ENCODE peak calls at places on chromosome 4, in four cellular contexts. One of them, this sample, is unnamed.

GRCh38 chr4:100736651-100737450 is 219.0 kb upstream of the EMCN start:
- DNase-seq in HepG2: no peak
- DNase-seq in WTC11: no peak
- DNase-seq in K562: no peak
- DNase-seq in this sample: peak; percentile 26

GRCh38 chr4:60463846-60464502 is 736.2 kb upstream of the ADGRL3 start:
- DNase-seq in HepG2: peak; percentile 1
- DNase-seq in WTC11: no peak
- DNase-seq in K562: peak; percentile 8
- DNase-seq in this sample: no peak

GRCh38 chr4:174763454-174764104 is 65.5 kb downstream of the GLRA3 start:
- DNase-seq in WTC11: no peak
- DNase-seq in K562: no peak
- DNase-seq in HepG2: no peak
- DNase-seq in this sample: no peak

GRCh38 chr4:140044314-140044991 is 109.5 kb downstream of the MAML3 start:
- DNase-seq in HepG2: no peak
- DNase-seq in WTC11: no peak
- DNase-seq in K562: no peak
- DNase-seq in this sample: no peak

GRCh38 chr4:100935090-100935489 is 412.2 kb downstream of the PPP3CA start:
- DNase-seq in WTC11: no peak
- DNase-seq in HepG2: no peak
- DNase-seq in K562: no peak
- DNase-seq in this sample: peak; percentile 35

GRCh38 chr4:137981277-137981676 is 260.9 kb downstream of the SLC7A11 start:
- DNase-seq in K562: no peak
- DNase-seq in WTC11: no peak
- DNase-seq in HepG2: no peak
- DNase-seq in this sample: no peak

GRCh38 chr4:46124773-46125172 is 919 bp upstream of the GABRG1 start:
- DNase-seq in HepG2: no peak
- DNase-seq in K562: no peak
- DNase-seq in WTC11: peak; percentile 66
- DNase-seq in this sample: no peak

GRCh38 chr4:5940470-5941203 is 47.8 kb upstream of the CRMP1 start:
- DNase-seq in WTC11: no peak
- DNase-seq in K562: peak; percentile 37
- DNase-seq in HepG2: peak; percentile 24
- DNase-seq in this sample: no peak

GRCh38 chr4:125187221-125187620 is 127.5 kb upstream of the FAT4 start:
- DNase-seq in K562: no peak
- DNase-seq in HepG2: no peak
- DNase-seq in WTC11: no peak
- DNase-seq in this sample: no peak

GRCh38 chr4:6113641-6114040 is 86.7 kb downstream of the JAKMIP1 start:
- DNase-seq in K562: no peak
- DNase-seq in HepG2: no peak
- DNase-seq in WTC11: no peak
- DNase-seq in this sample: no peak

GRCh38 chr4:168524006-168524405 is 27.2 kb downstream of the PALLD start:
- DNase-seq in K562: no peak
- DNase-seq in HepG2: no peak
- DNase-seq in WTC11: no peak
- DNase-seq in this sample: no peak

GRCh38 chr4:170242471-170242870 is 152.7 kb upstream of the AADAT start:
- DNase-seq in K562: no peak
- DNase-seq in WTC11: no peak
- DNase-seq in HepG2: no peak
- DNase-seq in this sample: no peak

GRCh38 chr4:8649631-8650261 is 57.2 kb downstream of the CPZ start:
- DNase-seq in K562: no peak
- DNase-seq in WTC11: no peak
- DNase-seq in HepG2: no peak
- DNase-seq in this sample: no peak

GRCh38 chr4:113692809-113693411 is 68.6 kb downstream of the CAMK2D start:
- DNase-seq in K562: no peak
- DNase-seq in WTC11: no peak
- DNase-seq in HepG2: no peak
- DNase-seq in this sample: no peak

GRCh38 chr4:139083533-139084424 is 68.2 kb downstream of the NOCT start:
- DNase-seq in K562: peak; percentile 71
- DNase-seq in HepG2: peak; percentile 89
- DNase-seq in WTC11: peak; percentile 90
- DNase-seq in this sample: peak; percentile 96

GRCh38 chr4:65670331-65671031 is at the start of gene EPHA5:
- DNase-seq in WTC11: peak; percentile 85
- DNase-seq in HepG2: peak; percentile 3
- DNase-seq in K562: no peak
- DNase-seq in this sample: peak; percentile 79

GRCh38 chr4:111605111-111605510 is 540.1 kb upstream of the FAM241A start:
- DNase-seq in WTC11: no peak
- DNase-seq in HepG2: no peak
- DNase-seq in K562: no peak
- DNase-seq in this sample: no peak

GRCh38 chr4:153643406-153644016 is 40.6 kb upstream of the TLR2 start:
- DNase-seq in WTC11: no peak
- DNase-seq in HepG2: peak; percentile 66
- DNase-seq in K562: peak; percentile 56
- DNase-seq in this sample: peak; percentile 60

GRCh38 chr4:40325406-40326019 is 9.6 kb upstream of the CHRNA9 start:
- DNase-seq in HepG2: peak; percentile 54
- DNase-seq in K562: peak; percentile 72
- DNase-seq in WTC11: peak; percentile 41
- DNase-seq in this sample: peak; percentile 59

GRCh38 chr4:56102581-56102980 is 153.8 kb downstream of the CEP135 start:
- DNase-seq in WTC11: no peak
- DNase-seq in HepG2: no peak
- DNase-seq in K562: no peak
- DNase-seq in this sample: no peak

GRCh38 chr4:52841707-52842456 is 20.2 kb upstream of the RASL11B start:
- DNase-seq in HepG2: no peak
- DNase-seq in K562: no peak
- DNase-seq in WTC11: no peak
- DNase-seq in this sample: no peak

GRCh38 chr4:56118845-56119244 is 170.1 kb downstream of the CEP135 start:
- DNase-seq in K562: no peak
- DNase-seq in WTC11: no peak
- DNase-seq in HepG2: no peak
- DNase-seq in this sample: no peak

GRCh38 chr4:2048831-2049230 is 10.3 kb upstream of the NAT8L start:
- DNase-seq in HepG2: no peak
- DNase-seq in K562: no peak
- DNase-seq in WTC11: no peak
- DNase-seq in this sample: no peak

GRCh38 chr4:73411731-73412414 is 7.8 kb downstream of the ALB start:
- DNase-seq in WTC11: no peak
- DNase-seq in HepG2: no peak
- DNase-seq in K562: no peak
- DNase-seq in this sample: no peak

GRCh38 chr4:37528161-37528560 is 158.0 kb downstream of the RELL1 start:
- DNase-seq in WTC11: no peak
- DNase-seq in K562: no peak
- DNase-seq in HepG2: peak; percentile 16
- DNase-seq in this sample: peak; percentile 29

GRCh38 chr4:138438608-138439007 is 196.5 kb upstream of the SLC7A11 start:
- DNase-seq in WTC11: no peak
- DNase-seq in HepG2: no peak
- DNase-seq in K562: peak; percentile 36
- DNase-seq in this sample: no peak

GRCh38 chr4:24845884-24846283 is 50.5 kb downstream of the SOD3 start:
- DNase-seq in WTC11: no peak
- DNase-seq in HepG2: no peak
- DNase-seq in K562: no peak
- DNase-seq in this sample: no peak

GRCh38 chr4:122341906-122342305 is 36.9 kb upstream of the ADAD1 start:
- DNase-seq in HepG2: no peak
- DNase-seq in WTC11: no peak
- DNase-seq in K562: no peak
- DNase-seq in this sample: peak; percentile 48

GRCh38 chr4:98474408-98474844 is 184.0 kb downstream of the TSPAN5 start:
- DNase-seq in K562: no peak
- DNase-seq in WTC11: no peak
- DNase-seq in HepG2: no peak
- DNase-seq in this sample: peak; percentile 9

GRCh38 chr4:122122083-122122482 is 30.0 kb upstream of the BLTP1 start:
- DNase-seq in HepG2: no peak
- DNase-seq in WTC11: no peak
- DNase-seq in K562: no peak
- DNase-seq in this sample: no peak

GRCh38 chr4:175431635-175432034 is 380.4 kb downstream of the GPM6A start:
- DNase-seq in HepG2: no peak
- DNase-seq in K562: no peak
- DNase-seq in WTC11: no peak
- DNase-seq in this sample: no peak

GRCh38 chr4:113901994-113902787 is 77.3 kb downstream of the ARSJ start:
- DNase-seq in HepG2: peak; percentile 34
- DNase-seq in K562: no peak
- DNase-seq in WTC11: no peak
- DNase-seq in this sample: no peak

GRCh38 chr4:123564758-123565346 is 168.3 kb downstream of the SPRY1 start:
- DNase-seq in K562: peak; percentile 90
- DNase-seq in HepG2: peak; percentile 92
- DNase-seq in WTC11: peak; percentile 63
- DNase-seq in this sample: peak; percentile 74

GRCh38 chr4:83075696-83076095 is 38.8 kb downstream of the PLAC8 start:
- DNase-seq in K562: no peak
- DNase-seq in WTC11: no peak
- DNase-seq in HepG2: no peak
- DNase-seq in this sample: no peak

GRCh38 chr4:8089862-8090261 is 68.8 kb downstream of the ABLIM2 start:
- DNase-seq in WTC11: no peak
- DNase-seq in HepG2: no peak
- DNase-seq in K562: no peak
- DNase-seq in this sample: no peak

GRCh38 chr4:142314183-142314582 is 531.9 kb downstream of the INPP4B start:
- DNase-seq in K562: no peak
- DNase-seq in WTC11: no peak
- DNase-seq in HepG2: no peak
- DNase-seq in this sample: no peak

GRCh38 chr4:83281326-83281725 is 3.3 kb downstream of the COQ2 start:
- DNase-seq in HepG2: no peak
- DNase-seq in WTC11: no peak
- DNase-seq in K562: no peak
- DNase-seq in this sample: peak; percentile 6

GRCh38 chr4:526971-527460 is 28.0 kb downstream of the PIGG start:
- DNase-seq in WTC11: no peak
- DNase-seq in K562: no peak
- DNase-seq in HepG2: no peak
- DNase-seq in this sample: no peak

GRCh38 chr4:926538-926937 is 5.6 kb downstream of the GAK start:
- DNase-seq in K562: no peak
- DNase-seq in HepG2: peak; percentile 24
- DNase-seq in WTC11: peak; percentile 81
- DNase-seq in this sample: peak; percentile 55

GRCh38 chr4:186806679-186807078 is 83.0 kb upstream of the FAT1 start:
- DNase-seq in K562: no peak
- DNase-seq in WTC11: no peak
- DNase-seq in HepG2: no peak
- DNase-seq in this sample: no peak

GRCh38 chr4:186808635-186809018 is 85.0 kb upstream of the FAT1 start:
- DNase-seq in HepG2: no peak
- DNase-seq in K562: peak; percentile 44
- DNase-seq in WTC11: no peak
- DNase-seq in this sample: no peak

GRCh38 chr4:186809070-186809469 is 85.4 kb upstream of the FAT1 start:
- DNase-seq in K562: no peak
- DNase-seq in WTC11: no peak
- DNase-seq in HepG2: no peak
- DNase-seq in this sample: no peak

GRCh38 chr4:186807131-186807530 is 83.5 kb upstream of the FAT1 start:
- DNase-seq in K562: no peak
- DNase-seq in WTC11: no peak
- DNase-seq in HepG2: no peak
- DNase-seq in this sample: no peak

GRCh38 chr4:186807809-186808634 is 84.4 kb upstream of the FAT1 start:
- DNase-seq in WTC11: no peak
- DNase-seq in HepG2: no peak
- DNase-seq in K562: no peak
- DNase-seq in this sample: no peak
- TF ChIP-seq HMGXB4 in WTC11: no peak
- TF ChIP-seq HMGXB4 in HepG2: no peak
- TF ChIP-seq HMGXB4 in K562: no peak
- TF ChIP-seq HMGXB4 in this sample: no peak

DNA sequence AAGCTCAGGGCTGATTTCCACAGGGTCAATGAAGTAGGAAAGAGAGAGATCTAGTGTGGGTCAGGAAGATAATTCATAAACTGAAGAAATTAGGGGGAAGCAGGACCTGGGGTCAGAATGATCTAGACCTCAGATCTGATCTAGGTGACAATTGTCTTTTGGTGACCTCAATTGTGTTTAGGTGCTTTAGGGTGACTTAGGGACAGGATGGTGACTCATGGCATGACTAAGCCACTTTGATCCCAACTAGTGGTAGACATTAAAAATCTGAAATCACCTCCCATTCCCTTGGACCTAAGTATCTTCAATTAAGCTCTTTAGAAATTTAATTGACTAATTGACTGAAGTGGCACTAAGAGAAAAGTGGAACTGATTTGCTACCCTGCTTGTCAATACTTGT is 36.7 kb upstream of the GRXCR1 start:
- DNase-seq in K562: no peak
- DNase-seq in WTC11: no peak
- DNase-seq in HepG2: no peak
- DNase-seq in this sample: no peak
- TF ChIP-seq HMGXB4 in K562: no peak
- TF ChIP-seq HMGXB4 in WTC11: no peak
- TF ChIP-seq HMGXB4 in HepG2: no peak
- TF ChIP-seq HMGXB4 in this sample: no peak

GRCh38 chr4:126843492-126844067 is 789.2 kb upstream of the INTU start:
- DNase-seq in K562: no peak
- DNase-seq in WTC11: no peak
- DNase-seq in HepG2: no peak
- DNase-seq in this sample: no peak

GRCh38 chr4:126834854-126835253 is 797.9 kb upstream of the INTU start:
- DNase-seq in K562: no peak
- DNase-seq in WTC11: no peak
- DNase-seq in HepG2: no peak
- DNase-seq in this sample: no peak

DNA sequence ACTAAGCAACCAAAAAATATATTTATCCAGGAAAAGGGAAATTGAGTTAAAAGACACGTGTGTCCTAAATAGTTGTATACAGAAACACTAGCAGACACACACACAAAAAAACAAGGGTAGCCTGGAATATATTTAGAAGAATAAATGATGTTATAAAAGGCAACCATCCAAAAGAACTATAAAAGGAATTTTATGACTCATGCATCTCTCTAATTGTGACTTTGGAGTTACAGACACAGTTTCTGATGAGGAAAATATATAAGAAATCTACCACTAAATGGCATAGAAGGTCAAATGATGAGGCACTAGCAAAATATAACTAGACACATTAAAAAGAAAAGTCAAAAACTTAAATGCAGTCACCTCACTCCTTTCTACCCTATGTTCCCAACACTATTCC is 793.7 kb upstream of the INTU start:
- DNase-seq in K562: no peak
- DNase-seq in HepG2: no peak
- DNase-seq in WTC11: no peak
- DNase-seq in this sample: no peak
- TF ChIP-seq HMGXB4 in K562: no peak
- TF ChIP-seq HMGXB4 in HepG2: no peak
- TF ChIP-seq HMGXB4 in WTC11: no peak
- TF ChIP-seq HMGXB4 in this sample: no peak

GRCh38 chr4:64477127-64477526 is 67.9 kb upstream of the TECRL start:
- DNase-seq in HepG2: no peak
- DNase-seq in WTC11: no peak
- DNase-seq in K562: no peak
- DNase-seq in this sample: no peak
- TF ChIP-seq HMGXB4 in HepG2: no peak
- TF ChIP-seq HMGXB4 in WTC11: no peak
- TF ChIP-seq HMGXB4 in K562: no peak
- TF ChIP-seq HMGXB4 in this sample: no peak